ENCODE peak calls at places on chromosomes 16 and 17, in six cellular contexts. T is mesenchymal stem cell; W is GM23338; Z is CD4-positive, alpha-beta T cell; K is pancreas; X is CD4-positive, CD25-positive, alpha-beta regulatory T cell. G is an unnamed sample.

GRCh38 chr16:74999683-75000480 is 1.1 kb downstream of the ZNRF1 start:
- DNase-seq in T (peak), W (peak), Z (peak), K (peak), X (peak), G (no peak)

GRCh38 chr16:27993587-27993986 is 69.9 kb downstream of the GSG1L start:
- DNase-seq in T (no peak), W (no peak), Z (no peak), K (no peak), X (no peak), G (no peak)

GRCh38 chr17:68961204-68961893 is 6.2 kb upstream of the ABCA8 start:
- DNase-seq in T (no peak), W (no peak), Z (no peak), K (no peak), X (no peak), G (no peak)

GRCh38 chr17:45876539-45876938 is 17.8 kb upstream of the MAPT start:
- DNase-seq in T (no peak), W (no peak), Z (no peak), K (no peak), X (no peak), G (no peak)

GRCh38 chr16:79367822-79368221 is 232.7 kb downstream of the MAF start:
- DNase-seq in T (no peak), W (no peak), Z (no peak), K (no peak), X (no peak), G (no peak)

GRCh38 chr17:51035436-51035835 is 85.2 kb downstream of the SPAG9 start:
- DNase-seq in T (peak), W (peak), Z (no peak), K (no peak), X (no peak), G (no peak)

GRCh38 chr17:76243826-76244679 is 3.8 kb upstream of the RNF157 start:
- DNase-seq in T (no peak), W (no peak), Z (no peak), K (no peak), X (no peak), G (no peak)

GRCh38 chr16:85777583-85778310 is 21.6 kb downstream of the EMC8 start:
- DNase-seq in T (no peak), W (no peak), Z (no peak), K (no peak), X (no peak), G (no peak)

GRCh38 chr16:83817022-83817421 is 9.2 kb downstream of the HSBP1 start:
- DNase-seq in T (no peak), W (no peak), Z (no peak), K (no peak), X (no peak), G (no peak)

GRCh38 chr16:67399218-67399733 is 6.0 kb upstream of the TPPP3 start:
- DNase-seq in T (peak), W (peak), Z (no peak), K (peak), X (peak), G (no peak)

GRCh38 chr16:6447046-6447445 is 885.6 kb upstream of the RBFOX1 start:
- DNase-seq in T (no peak), W (no peak), Z (no peak), K (no peak), X (no peak), G (no peak)

GRCh38 chr16:50735629-50736122 is 6.2 kb upstream of the CYLD start:
- DNase-seq in T (no peak), W (no peak), Z (no peak), K (no peak), X (no peak), G (no peak)

GRCh38 chr16:16048904-16049582 is 99.6 kb downstream of the ABCC1 start:
- DNase-seq in T (no peak), W (no peak), Z (no peak), K (no peak), X (no peak), G (no peak)

GRCh38 chr16:53912155-53912554 is 208.2 kb downstream of the FTO start:
- DNase-seq in T (peak), W (no peak), Z (peak), K (no peak), X (peak), G (no peak)

GRCh38 chr16:89060207-89060794 is 33.4 kb upstream of the ACSF3 start:
- DNase-seq in T (no peak), W (no peak), Z (no peak), K (no peak), X (no peak), G (no peak)

GRCh38 chr17:82592751-82593589 is 55.3 kb downstream of the WDR45B start:
- DNase-seq in T (peak), W (peak), Z (peak), K (peak), X (peak), G (no peak)

GRCh38 chr16:47132310-47132709 is 11.4 kb downstream of the NETO2 start:
- DNase-seq in T (no peak), W (no peak), Z (no peak), K (no peak), X (no peak), G (no peak)

GRCh38 chr17:517181-517580 is 164.6 kb upstream of the RPH3AL start:
- DNase-seq in T (no peak), W (no peak), Z (no peak), K (no peak), X (no peak), G (no peak)

GRCh38 chr16:35252356-35252936 is 1793.0 kb downstream of the TP53TG3F start:
- DNase-seq in T (no peak), W (no peak), Z (no peak), K (no peak), X (peak), G (no peak)

GRCh38 chr17:62675260-62675659 is 47.8 kb downstream of the MRC2 start:
- DNase-seq in T (no peak), W (no peak), Z (no peak), K (no peak), X (no peak), G (no peak)

GRCh38 chr17:77319211-77320031 is 178.7 kb downstream of the SEC14L1 start:
- DNase-seq in T (peak), W (peak), Z (no peak), K (peak), X (peak), G (no peak)

DNA sequence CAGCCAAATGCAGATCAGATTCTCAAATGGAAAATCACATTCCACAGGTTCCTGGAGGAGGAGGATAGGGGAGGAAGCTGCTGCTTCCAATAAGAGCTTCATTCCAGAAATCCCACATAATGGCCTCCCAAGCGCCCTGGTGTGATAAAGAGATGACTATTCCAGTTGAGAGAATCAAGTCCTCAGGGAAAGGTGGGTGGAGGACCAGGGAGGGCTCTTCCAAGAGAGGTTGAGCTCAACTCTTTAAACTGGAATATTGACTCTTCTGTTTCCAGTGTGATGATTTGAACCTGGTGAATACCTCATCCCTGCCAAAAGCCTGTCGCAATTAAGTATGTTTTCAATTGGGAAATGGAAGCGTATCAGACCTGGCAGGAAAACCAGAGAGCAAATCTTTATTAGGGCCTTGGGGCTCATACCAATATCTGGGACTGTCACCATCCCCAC is 81.4 kb upstream of the DYNLRB2 start:
- DNase-seq in T (no peak), W (peak), Z (no peak), K (no peak), X (no peak), G (no peak)
- H3K27ac ChIP-seq in T (no peak), W (no peak), Z (no peak), K (no peak), X (no peak), G (no peak)

GRCh38 chr17:58001461-58002124 is 5.5 kb downstream of the SRSF1 start:
- DNase-seq in T (no peak), W (no peak), Z (no peak), K (no peak), X (no peak), G (no peak)

GRCh38 chr17:57998234-57998746 is 8.8 kb downstream of the SRSF1 start:
- DNase-seq in T (no peak), W (no peak), Z (no peak), K (no peak), X (no peak), G (no peak)

GRCh38 chr17:57997085-57997809 is 9.2 kb upstream of the VEZF1 start:
- DNase-seq in T (no peak), W (no peak), Z (no peak), K (no peak), X (no peak), G (no peak)

GRCh38 chr17:57999010-57999495 is 8.0 kb downstream of the SRSF1 start:
- DNase-seq in T (no peak), W (no peak), Z (no peak), K (no peak), X (no peak), G (no peak)

GRCh38 chr17:57999496-58000017 is 7.5 kb downstream of the SRSF1 start:
- DNase-seq in T (peak), W (peak), Z (no peak), K (no peak), X (peak), G (no peak)
- H3K27ac ChIP-seq in T (no peak), W (no peak), Z (peak), K (no peak), X (peak), G (no peak)

GRCh38 chr16:11684231-11685025 is 16.2 kb downstream of the SNN start:
- DNase-seq in T (no peak), W (no peak), Z (no peak), K (no peak), X (no peak), G (no peak)
- H3K27ac ChIP-seq in T (no peak), W (no peak), Z (no peak), K (no peak), X (no peak), G (no peak)

DNA sequence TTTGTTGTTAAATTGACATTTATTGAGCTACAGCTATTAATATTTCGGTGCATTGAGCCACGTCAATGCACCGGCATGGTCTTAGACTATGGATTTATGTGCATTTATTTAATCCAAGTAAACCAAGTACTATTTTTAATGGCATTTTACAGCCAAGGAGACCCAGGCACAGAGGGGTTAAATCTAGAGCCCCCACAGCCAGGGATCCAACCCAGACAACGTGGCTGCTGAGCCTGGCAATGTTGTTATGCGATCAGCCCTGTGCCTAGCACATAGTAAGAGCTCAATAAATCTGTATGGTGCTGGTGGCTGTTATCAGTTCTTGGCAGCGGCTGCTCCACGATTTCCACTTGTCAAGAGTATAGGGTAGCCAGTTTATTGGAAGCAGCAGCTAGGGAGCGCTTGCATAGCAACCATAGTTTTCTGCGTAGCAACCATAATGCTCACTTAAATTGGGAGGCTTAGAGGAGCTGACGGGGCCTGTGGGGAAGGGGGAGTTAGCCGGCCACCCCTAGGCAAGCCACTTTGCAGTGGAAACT is 541 bp upstream of the RBBP6 start:
- DNase-seq in T (peak), W (no peak), Z (no peak), K (peak), X (no peak), G (no peak)
- H3K27ac ChIP-seq in T (peak), W (no peak), Z (peak), K (peak), X (peak), G (no peak)

DNA sequence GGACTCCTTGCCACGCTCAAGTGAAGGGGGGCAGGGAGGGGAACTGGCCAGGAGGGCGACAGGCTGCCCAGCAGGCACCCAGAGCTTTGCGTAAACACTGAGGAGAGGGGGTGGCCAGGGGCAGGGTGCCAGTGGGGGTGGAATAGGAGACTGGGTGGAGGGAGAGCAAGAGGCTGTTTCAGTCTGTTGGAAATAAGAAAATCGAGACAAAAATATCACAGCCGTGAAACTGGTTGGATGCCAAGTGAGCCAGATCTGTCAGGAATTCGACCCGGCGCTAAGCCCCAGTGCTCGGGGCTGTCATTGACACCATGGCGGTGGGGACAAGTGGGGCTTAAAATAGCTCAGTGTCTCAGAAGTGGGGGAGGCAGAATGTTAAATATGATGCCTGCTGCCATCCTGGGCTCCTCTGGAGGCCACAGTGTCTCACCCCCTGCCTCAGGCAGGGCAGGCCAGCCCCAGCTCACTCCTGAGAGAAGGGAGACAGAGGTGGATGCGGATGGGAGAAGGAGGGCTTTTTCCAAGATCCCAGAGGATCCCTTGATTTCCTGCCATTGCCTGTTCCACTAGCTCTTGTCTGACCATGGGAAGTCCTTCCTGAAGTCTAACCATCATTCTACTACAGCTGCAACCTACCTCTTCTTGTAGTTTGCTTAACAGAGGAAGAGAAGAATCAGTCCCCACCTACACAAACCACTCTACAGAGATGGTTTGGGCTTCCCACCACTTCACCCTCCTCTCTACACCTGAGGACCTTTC is 9.5 kb downstream of the PNMT start:
- DNase-seq in T (no peak), W (no peak), Z (no peak), K (peak), X (no peak), G (no peak)
- H3K27ac ChIP-seq in T (no peak), W (no peak), Z (no peak), K (no peak), X (no peak), G (no peak)

G was measured in epithelial cell of prostate.